ENCODE peak calls at places on chromosomes 6 and 20, in eight cellular contexts. E, X, O, S, M, V, C and D are unnamed samples.

GRCh38 chr6:112218563-112218962 is 35.8 kb downstream of the LAMA4 start:
- DNase-seq in E (no peak), X (peak; percentile 85), O (no peak), S (no peak), M (no peak), V (no peak), C (no peak), D (no peak)

GRCh38 chr6:35642471-35643161 is 46.1 kb downstream of the FKBP5 start:
- DNase-seq in E (no peak), X (no peak), O (no peak), S (no peak), M (peak; percentile 26), V (no peak), C (no peak), D (no peak)

GRCh38 chr6:64335195-64335594 is 699.6 kb downstream of the PHF3 start:
- DNase-seq in E (no peak), X (no peak), O (no peak), S (no peak), M (no peak), V (no peak), C (no peak), D (no peak)

GRCh38 chr6:101818056-101818455 is 424.5 kb downstream of the GRIK2 start:
- DNase-seq in E (peak; percentile 9), X (no peak), O (no peak), S (no peak), M (no peak), V (no peak), C (no peak), D (no peak)

GRCh38 chr6:36368921-36369880 is 18.3 kb downstream of the ETV7 start:
- DNase-seq in E (peak; percentile 81), X (peak; percentile 84), O (no peak), S (no peak), M (peak; percentile 83), V (no peak), C (no peak), D (no peak)

GRCh38 chr6:85241515-85241914 is 208.4 kb upstream of the NT5E start:
- DNase-seq in E (no peak), X (no peak), O (no peak), S (no peak), M (no peak), V (no peak), C (no peak), D (no peak)

GRCh38 chr6:37868447-37868825 is 48.9 kb downstream of the ZFAND3 start:
- DNase-seq in E (peak; percentile 77), X (peak; percentile 78), O (no peak), S (no peak), M (peak; percentile 59), V (no peak), C (no peak), D (no peak)

GRCh38 chr6:53041356-53041755 is 23.8 kb upstream of the FBXO9 start:
- DNase-seq in E (no peak), X (peak; percentile 52), O (no peak), S (no peak), M (peak; percentile 74), V (no peak), C (no peak), D (no peak)

GRCh38 chr6:32825966-32826365 is 9.2 kb upstream of the HLA-DOB start:
- DNase-seq in E (peak; percentile 69), X (peak; percentile 79), O (no peak), S (no peak), M (peak; percentile 55), V (no peak), C (no peak), D (no peak)

GRCh38 chr6:11432713-11433450 is 104.7 kb upstream of the TMEM170B start:
- DNase-seq in E (peak; percentile 62), X (peak; percentile 61), O (no peak), S (no peak), M (peak; percentile 77), V (no peak), C (no peak), D (no peak)

GRCh38 chr20:5001174-5002076 is at the start of gene SLC23A2:
- DNase-seq in E (peak; percentile 38), X (no peak), O (peak; percentile 55), S (no peak), M (no peak), V (peak; percentile 67), C (peak; percentile 83), D (peak; percentile 26)

GRCh38 chr20:47857142-47857993 is 72.1 kb upstream of the SULF2 start:
- DNase-seq in E (peak; percentile 62), X (peak; percentile 24), O (no peak), S (no peak), M (no peak), V (no peak), C (no peak), D (no peak)

GRCh38 chr20:8331740-8332412 is 199.8 kb downstream of the PLCB1 start:
- DNase-seq in E (peak; percentile 10), X (peak; percentile 53), O (no peak), S (no peak), M (peak; percentile 76), V (no peak), C (no peak), D (no peak)

GRCh38 chr6:38676236-38676973 is 26.5 kb downstream of the GLO1 start:
- DNase-seq in E (no peak), X (no peak), O (no peak), S (no peak), M (no peak), V (no peak), C (no peak), D (no peak)

GRCh38 chr6:15504581-15505350 is 158.1 kb downstream of the DTNBP1 start:
- DNase-seq in E (peak; percentile 64), X (peak; percentile 98), O (no peak), S (peak; percentile 91), M (peak; percentile 98), V (peak; percentile 10), C (peak; percentile 61), D (no peak)

GRCh38 chr20:9071976-9072726 is 3.3 kb downstream of the PLCB4 start:
- DNase-seq in E (peak; percentile 29), X (no peak), O (no peak), S (no peak), M (peak; percentile 43), V (no peak), C (no peak), D (no peak)

GRCh38 chr6:88538130-88538706 is 372.1 kb upstream of the CNR1 start:
- DNase-seq in E (peak; percentile 24), X (no peak), O (no peak), S (no peak), M (no peak), V (no peak), C (no peak), D (no peak)

GRCh38 chr6:170038717-170039116 is 252.2 kb downstream of the DLL1 start:
- DNase-seq in E (no peak), X (no peak), O (no peak), S (no peak), M (no peak), V (no peak), C (no peak), D (no peak)